ENCODE peak calls at places on chromosome 11, in nine cellular contexts. E is A549, X is prostate gland, C is transverse colon, W is dermis blood vessel endothelial cell, H is GOT3, R is anterior cingulate cortex, I is astrocyte, S is HEK293T. Y is an unnamed sample.

GRCh38 chr11:78576549-78577097 is 2.0 kb upstream of the NARS2 start:
- DNase-seq in E (no peak), X (no peak), C (no peak), W (no peak), H (no peak), R (no peak), I (no peak), S (no peak), Y (peak; percentile 53)

GRCh38 chr11:72939031-72939430 is 124.8 kb downstream of the ATG16L2 start:
- DNase-seq in E (no peak), X (no peak), C (no peak), W (peak; percentile 33), H (no peak), R (no peak), I (no peak), S (no peak), Y (no peak)

GRCh38 chr11:85742873-85743275 is 56.9 kb upstream of the CCDC89 start:
- DNase-seq in E (no peak), X (peak; percentile 50), C (no peak), W (no peak), H (no peak), R (no peak), I (no peak), S (no peak), Y (no peak)

GRCh38 chr11:123047265-123047946 is 14.5 kb downstream of the HSPA8 start:
- DNase-seq in E (no peak), X (no peak), C (no peak), W (no peak), H (no peak), R (no peak), I (no peak), S (no peak), Y (peak; percentile 61)

GRCh38 chr11:5736396-5736795 is at the start of gene OR56B1:
- DNase-seq in E (peak; percentile 8), X (no peak), C (no peak), W (no peak), H (no peak), R (no peak), I (no peak), S (no peak), Y (no peak)

GRCh38 chr11:127693686-127694085 is 693.1 kb upstream of the KIRREL3 start:
- DNase-seq in E (no peak), X (no peak), C (no peak), W (no peak), H (no peak), R (no peak), I (no peak), S (no peak), Y (no peak)

GRCh38 chr11:34860034-34860433 is 56.1 kb downstream of the APIP start:
- DNase-seq in E (no peak), X (peak; percentile 23), C (no peak), W (no peak), H (no peak), R (no peak), I (no peak), S (no peak), Y (no peak)

GRCh38 chr11:71311176-71311925 is 59.0 kb upstream of the SHANK2 start:
- DNase-seq in E (no peak), X (no peak), C (no peak), W (no peak), H (no peak), R (no peak), I (no peak), S (no peak), Y (no peak)

GRCh38 chr11:8267280-8267679 is 3.6 kb upstream of the LMO1 start:
- DNase-seq in E (no peak), X (no peak), C (no peak), W (no peak), H (no peak), R (no peak), I (no peak), S (no peak), Y (no peak)